ENCODE peak calls at places on chromosomes 6 and 20, in six cellular contexts. One of them, this sample, is unnamed.

GRCh38 chr6:144718431-144718830 is 433.3 kb downstream of the UTRN start:
- DNase-seq in SK-N-SH: no peak
- DNase-seq in H1: no peak
- DNase-seq in GM12878: no peak
- DNase-seq in HepG2: no peak
- DNase-seq in K562: no peak
- DNase-seq in this sample: no peak

GRCh38 chr6:158237656-158238055 is 69.5 kb downstream of the GTF2H5 start:
- DNase-seq in SK-N-SH: no peak
- DNase-seq in H1: no peak
- DNase-seq in GM12878: no peak
- DNase-seq in HepG2: no peak
- DNase-seq in K562: no peak
- DNase-seq in this sample: no peak

GRCh38 chr6:14464049-14464448 is 346.5 kb downstream of the CD83 start:
- DNase-seq in SK-N-SH: no peak
- DNase-seq in H1: no peak
- DNase-seq in GM12878: no peak
- DNase-seq in HepG2: no peak
- DNase-seq in K562: peak
- DNase-seq in this sample: no peak

GRCh38 chr6:142885182-142885867 is 59.7 kb downstream of the HIVEP2 start:
- DNase-seq in SK-N-SH: no peak
- DNase-seq in H1: no peak
- DNase-seq in GM12878: peak
- DNase-seq in HepG2: peak
- DNase-seq in K562: no peak
- DNase-seq in this sample: no peak

GRCh38 chr6:139161169-139161568 is 26.3 kb downstream of the HECA start:
- DNase-seq in SK-N-SH: no peak
- DNase-seq in H1: no peak
- DNase-seq in GM12878: no peak
- DNase-seq in HepG2: peak
- DNase-seq in K562: no peak
- DNase-seq in this sample: no peak

GRCh38 chr6:23349521-23350147 is 776.4 kb upstream of the NRSN1 start:
- DNase-seq in SK-N-SH: peak
- DNase-seq in H1: no peak
- DNase-seq in GM12878: no peak
- DNase-seq in HepG2: no peak
- DNase-seq in K562: no peak
- DNase-seq in this sample: no peak

GRCh38 chr6:20954325-20954724 is 420.1 kb downstream of the CDKAL1 start:
- DNase-seq in SK-N-SH: no peak
- DNase-seq in H1: no peak
- DNase-seq in GM12878: no peak
- DNase-seq in HepG2: no peak
- DNase-seq in K562: no peak
- DNase-seq in this sample: no peak

GRCh38 chr20:48184229-48184628 is 398.9 kb upstream of the SULF2 start:
- DNase-seq in SK-N-SH: no peak
- DNase-seq in H1: no peak
- DNase-seq in GM12878: no peak
- DNase-seq in HepG2: no peak
- DNase-seq in K562: no peak
- DNase-seq in this sample: no peak

GRCh38 chr6:21998539-21998938 is 298.3 kb downstream of the PRL start:
- DNase-seq in SK-N-SH: no peak
- DNase-seq in H1: no peak
- DNase-seq in GM12878: no peak
- DNase-seq in HepG2: no peak
- DNase-seq in K562: no peak
- DNase-seq in this sample: no peak

GRCh38 chr20:61376541-61377231 is 124.6 kb downstream of the CDH4 start:
- DNase-seq in SK-N-SH: no peak
- DNase-seq in H1: no peak
- DNase-seq in GM12878: no peak
- DNase-seq in HepG2: no peak
- DNase-seq in K562: no peak
- DNase-seq in this sample: no peak

GRCh38 chr20:4713401-4713800 is 8.3 kb upstream of the PRND start:
- DNase-seq in SK-N-SH: no peak
- DNase-seq in H1: no peak
- DNase-seq in GM12878: no peak
- DNase-seq in HepG2: no peak
- DNase-seq in K562: no peak
- DNase-seq in this sample: no peak

GRCh38 chr6:41626917-41627316 is 11.4 kb upstream of the MDFI start:
- DNase-seq in SK-N-SH: no peak
- DNase-seq in H1: no peak
- DNase-seq in GM12878: no peak
- DNase-seq in HepG2: no peak
- DNase-seq in K562: no peak
- DNase-seq in this sample: no peak

GRCh38 chr20:55882922-55883321 is 122.4 kb downstream of the CBLN4 start:
- DNase-seq in SK-N-SH: peak
- DNase-seq in H1: no peak
- DNase-seq in GM12878: no peak
- DNase-seq in HepG2: no peak
- DNase-seq in K562: no peak
- DNase-seq in this sample: no peak

GRCh38 chr6:5968817-5969726 is 37.7 kb downstream of the NRN1 start:
- DNase-seq in SK-N-SH: no peak
- DNase-seq in H1: no peak
- DNase-seq in GM12878: no peak
- DNase-seq in HepG2: no peak
- DNase-seq in K562: no peak
- DNase-seq in this sample: no peak

GRCh38 chr20:50348118-50348517 is 157.5 kb downstream of the CEBPB start:
- DNase-seq in SK-N-SH: no peak
- DNase-seq in H1: no peak
- DNase-seq in GM12878: no peak
- DNase-seq in HepG2: no peak
- DNase-seq in K562: no peak
- DNase-seq in this sample: peak

GRCh38 chr6:105569706-105570105 is 166.8 kb upstream of the PREP start:
- DNase-seq in SK-N-SH: no peak
- DNase-seq in H1: no peak
- DNase-seq in GM12878: no peak
- DNase-seq in HepG2: peak
- DNase-seq in K562: no peak
- DNase-seq in this sample: no peak

GRCh38 chr6:48826884-48827701 is 636.0 kb downstream of the MMUT start:
- DNase-seq in SK-N-SH: no peak
- DNase-seq in H1: no peak
- DNase-seq in GM12878: no peak
- DNase-seq in HepG2: no peak
- DNase-seq in K562: no peak
- DNase-seq in this sample: no peak

GRCh38 chr20:63574156-63574828 is at the start of gene HELZ2:
- DNase-seq in SK-N-SH: peak
- DNase-seq in H1: peak
- DNase-seq in GM12878: no peak
- DNase-seq in HepG2: peak
- DNase-seq in K562: peak
- DNase-seq in this sample: no peak

GRCh38 chr6:84150680-84151079 is 76.8 kb downstream of the CEP162 start:
- DNase-seq in SK-N-SH: no peak
- DNase-seq in H1: no peak
- DNase-seq in GM12878: no peak
- DNase-seq in HepG2: no peak
- DNase-seq in K562: no peak
- DNase-seq in this sample: no peak

GRCh38 chr6:74946961-74947360 is 258.9 kb downstream of the COL12A1 start:
- DNase-seq in SK-N-SH: no peak
- DNase-seq in H1: no peak
- DNase-seq in GM12878: no peak
- DNase-seq in HepG2: peak
- DNase-seq in K562: no peak
- DNase-seq in this sample: no peak

GRCh38 chr6:34496103-34496685 is 30.3 kb downstream of the PACSIN1 start:
- DNase-seq in SK-N-SH: peak
- DNase-seq in H1: no peak
- DNase-seq in GM12878: no peak
- DNase-seq in HepG2: no peak
- DNase-seq in K562: no peak
- DNase-seq in this sample: no peak

GRCh38 chr20:1775117-1775516 is 117.5 kb upstream of the SIRPG start:
- DNase-seq in SK-N-SH: no peak
- DNase-seq in H1: no peak
- DNase-seq in GM12878: no peak
- DNase-seq in HepG2: no peak
- DNase-seq in K562: no peak
- DNase-seq in this sample: no peak

GRCh38 chr6:25366785-25367657 is 87.8 kb downstream of the CARMIL1 start:
- DNase-seq in SK-N-SH: no peak
- DNase-seq in H1: no peak
- DNase-seq in GM12878: peak
- DNase-seq in HepG2: no peak
- DNase-seq in K562: no peak
- DNase-seq in this sample: no peak

GRCh38 chr6:30091577-30092381 is 16.2 kb upstream of the RNF39 start:
- DNase-seq in SK-N-SH: no peak
- DNase-seq in H1: no peak
- DNase-seq in GM12878: no peak
- DNase-seq in HepG2: peak
- DNase-seq in K562: no peak
- DNase-seq in this sample: no peak

DNA sequence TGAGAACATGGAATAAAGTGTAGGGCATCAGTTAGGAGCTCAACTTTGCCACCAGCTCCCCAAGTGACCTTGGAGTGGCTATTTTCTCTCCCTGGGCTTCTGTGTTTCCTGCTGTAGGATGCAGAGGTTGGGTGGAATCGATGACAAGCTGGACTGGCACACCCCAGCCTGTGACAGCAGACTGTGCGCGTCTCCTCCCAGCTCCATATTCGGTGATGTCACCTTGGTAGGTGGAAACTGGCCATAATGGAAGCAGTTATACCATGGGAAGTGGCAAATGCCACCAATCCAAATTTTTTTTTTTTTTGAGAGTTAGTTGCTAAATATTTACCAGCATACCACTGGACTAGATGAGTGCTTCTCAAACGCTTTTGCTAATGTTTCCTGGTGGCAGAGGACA is 85.2 kb downstream of the BANF2 start:
- DNase-seq in SK-N-SH: no peak
- DNase-seq in H1: no peak
- DNase-seq in GM12878: no peak
- DNase-seq in HepG2: no peak
- DNase-seq in K562: no peak
- DNase-seq in this sample: no peak
- TF ChIP-seq GABPA in SK-N-SH: no peak
- TF ChIP-seq GABPA in H1: no peak
- TF ChIP-seq GABPA in GM12878: no peak
- TF ChIP-seq GABPA in HepG2: no peak
- TF ChIP-seq GABPA in K562: no peak
- TF ChIP-seq GABPA in this sample: no peak

DNA sequence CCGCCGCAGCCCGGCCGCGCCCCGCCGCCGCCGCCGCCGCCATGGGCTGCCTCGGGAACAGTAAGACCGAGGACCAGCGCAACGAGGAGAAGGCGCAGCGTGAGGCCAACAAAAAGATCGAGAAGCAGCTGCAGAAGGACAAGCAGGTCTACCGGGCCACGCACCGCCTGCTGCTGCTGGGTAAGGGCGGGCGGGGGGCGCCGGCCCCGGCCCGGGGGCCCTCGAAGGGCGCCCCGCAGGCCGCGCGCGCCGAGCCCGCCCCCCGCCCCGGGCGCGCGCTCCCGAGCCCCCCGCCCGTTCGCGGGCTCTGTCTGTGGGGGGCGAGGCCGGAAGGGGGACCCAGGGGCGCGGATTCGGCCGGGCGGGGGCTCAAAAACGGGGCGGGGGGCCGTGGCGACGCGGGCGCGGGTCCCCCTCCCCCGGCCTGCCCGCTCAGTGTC is 39.2 kb downstream of the GNAS start:
- DNase-seq in SK-N-SH: peak
- DNase-seq in H1: no peak
- DNase-seq in GM12878: no peak
- DNase-seq in HepG2: no peak
- DNase-seq in K562: peak
- DNase-seq in this sample: no peak
- TF ChIP-seq GABPA in SK-N-SH: no peak
- TF ChIP-seq GABPA in H1: no peak
- TF ChIP-seq GABPA in GM12878: no peak
- TF ChIP-seq GABPA in HepG2: no peak
- TF ChIP-seq GABPA in K562: no peak
- TF ChIP-seq GABPA in this sample: no peak

GRCh38 chr6:18221288-18221615 is 43.1 kb downstream of the DEK start:
- DNase-seq in SK-N-SH: no peak
- DNase-seq in H1: no peak
- DNase-seq in GM12878: no peak
- DNase-seq in HepG2: no peak
- DNase-seq in K562: no peak
- DNase-seq in this sample: no peak
- TF ChIP-seq GABPA in SK-N-SH: no peak
- TF ChIP-seq GABPA in H1: no peak
- TF ChIP-seq GABPA in GM12878: no peak
- TF ChIP-seq GABPA in HepG2: no peak
- TF ChIP-seq GABPA in K562: no peak
- TF ChIP-seq GABPA in this sample: no peak

GRCh38 chr6:19410477-19410876 is 426.7 kb upstream of the ID4 start:
- DNase-seq in SK-N-SH: no peak
- DNase-seq in H1: no peak
- DNase-seq in GM12878: no peak
- DNase-seq in HepG2: no peak
- DNase-seq in K562: no peak
- DNase-seq in this sample: no peak
- TF ChIP-seq GABPA in SK-N-SH: no peak
- TF ChIP-seq GABPA in H1: no peak
- TF ChIP-seq GABPA in GM12878: no peak
- TF ChIP-seq GABPA in HepG2: no peak
- TF ChIP-seq GABPA in K562: no peak
- TF ChIP-seq GABPA in this sample: no peak

GRCh38 chr6:113855500-113856010 is 1.6 kb upstream of the MARCKS start:
- DNase-seq in SK-N-SH: no peak
- DNase-seq in H1: peak
- DNase-seq in GM12878: no peak
- DNase-seq in HepG2: no peak
- DNase-seq in K562: no peak
- DNase-seq in this sample: no peak
- TF ChIP-seq GABPA in SK-N-SH: no peak
- TF ChIP-seq GABPA in H1: no peak
- TF ChIP-seq GABPA in GM12878: peak
- TF ChIP-seq GABPA in HepG2: no peak
- TF ChIP-seq GABPA in K562: no peak
- TF ChIP-seq GABPA in this sample: no peak

GRCh38 chr20:33070413-33071053 is 8.9 kb upstream of the BPIFB4 start:
- DNase-seq in SK-N-SH: no peak
- DNase-seq in H1: no peak
- DNase-seq in GM12878: no peak
- DNase-seq in HepG2: no peak
- DNase-seq in K562: no peak
- DNase-seq in this sample: no peak
- TF ChIP-seq GABPA in SK-N-SH: no peak
- TF ChIP-seq GABPA in H1: no peak
- TF ChIP-seq GABPA in GM12878: no peak
- TF ChIP-seq GABPA in HepG2: no peak
- TF ChIP-seq GABPA in K562: no peak
- TF ChIP-seq GABPA in this sample: no peak

This sample was measured in HL-60.